ENCODE peak calls at places on chromosomes 7 and 10, in eight cellular contexts. One of them, this sample, is unnamed.
A peak's percentile ranks its signal among the peaks of the same experiment; 100 is the strongest.

GRCh38 chr7:139855498-139856270 is 26.6 kb downstream of the TBXAS1 start:
- DNase-seq in cardiac fibroblast: no peak
- DNase-seq in uterus: no peak
- DNase-seq in foreskin fibroblast: no peak
- DNase-seq in CD8-positive, alpha-beta T cell: no peak
- DNase-seq in AG04450: no peak
- DNase-seq in osteocyte: peak; percentile 44
- DNase-seq in cardiac muscle cell: no peak
- DNase-seq in this sample: peak; percentile 20

GRCh38 chr10:50375051-50375452 is 123.7 kb upstream of the ASAH2 start:
- DNase-seq in cardiac fibroblast: no peak
- DNase-seq in uterus: no peak
- DNase-seq in foreskin fibroblast: no peak
- DNase-seq in CD8-positive, alpha-beta T cell: no peak
- DNase-seq in AG04450: no peak
- DNase-seq in osteocyte: no peak
- DNase-seq in cardiac muscle cell: no peak
- DNase-seq in this sample: no peak

GRCh38 chr10:96991313-96991841 is 159.3 kb downstream of the LCOR start:
- DNase-seq in cardiac fibroblast: peak; percentile 80
- DNase-seq in uterus: no peak
- DNase-seq in foreskin fibroblast: peak; percentile 56
- DNase-seq in CD8-positive, alpha-beta T cell: no peak
- DNase-seq in AG04450: peak; percentile 64
- DNase-seq in osteocyte: no peak
- DNase-seq in cardiac muscle cell: peak; percentile 48
- DNase-seq in this sample: no peak

GRCh38 chr7:36949711-36950600 is 225.7 kb upstream of the AOAH start:
- DNase-seq in cardiac fibroblast: no peak
- DNase-seq in uterus: no peak
- DNase-seq in foreskin fibroblast: no peak
- DNase-seq in CD8-positive, alpha-beta T cell: no peak
- DNase-seq in AG04450: no peak
- DNase-seq in osteocyte: no peak
- DNase-seq in cardiac muscle cell: no peak
- DNase-seq in this sample: no peak

GRCh38 chr7:106869954-106870353 is 4.9 kb downstream of the PIK3CG start:
- DNase-seq in cardiac fibroblast: no peak
- DNase-seq in uterus: no peak
- DNase-seq in foreskin fibroblast: no peak
- DNase-seq in CD8-positive, alpha-beta T cell: no peak
- DNase-seq in AG04450: no peak
- DNase-seq in osteocyte: no peak
- DNase-seq in cardiac muscle cell: no peak
- DNase-seq in this sample: no peak

GRCh38 chr7:93569189-93569588 is 5.3 kb downstream of the CALCR start:
- DNase-seq in cardiac fibroblast: no peak
- DNase-seq in uterus: no peak
- DNase-seq in foreskin fibroblast: no peak
- DNase-seq in CD8-positive, alpha-beta T cell: no peak
- DNase-seq in AG04450: no peak
- DNase-seq in osteocyte: no peak
- DNase-seq in cardiac muscle cell: no peak
- DNase-seq in this sample: no peak

GRCh38 chr7:151007469-151007898 is 16.7 kb downstream of the NOS3 start:
- DNase-seq in cardiac fibroblast: no peak
- DNase-seq in uterus: no peak
- DNase-seq in foreskin fibroblast: no peak
- DNase-seq in CD8-positive, alpha-beta T cell: no peak
- DNase-seq in AG04450: no peak
- DNase-seq in osteocyte: no peak
- DNase-seq in cardiac muscle cell: no peak
- DNase-seq in this sample: no peak

GRCh38 chr7:129949292-129950133 is 3.2 kb downstream of the UBE2H start:
- DNase-seq in cardiac fibroblast: peak; percentile 86
- DNase-seq in uterus: no peak
- DNase-seq in foreskin fibroblast: peak; percentile 82
- DNase-seq in CD8-positive, alpha-beta T cell: no peak
- DNase-seq in AG04450: peak; percentile 47
- DNase-seq in osteocyte: no peak
- DNase-seq in cardiac muscle cell: peak; percentile 35
- DNase-seq in this sample: peak; percentile 17

GRCh38 chr7:9869566-9869965 is 1104.1 kb upstream of the PHF14 start:
- DNase-seq in cardiac fibroblast: no peak
- DNase-seq in uterus: no peak
- DNase-seq in foreskin fibroblast: no peak
- DNase-seq in CD8-positive, alpha-beta T cell: no peak
- DNase-seq in AG04450: no peak
- DNase-seq in osteocyte: no peak
- DNase-seq in cardiac muscle cell: no peak
- DNase-seq in this sample: no peak

GRCh38 chr10:47322300-47323061 is at the start of gene GDF2:
- DNase-seq in cardiac fibroblast: no peak
- DNase-seq in uterus: no peak
- DNase-seq in foreskin fibroblast: no peak
- DNase-seq in CD8-positive, alpha-beta T cell: no peak
- DNase-seq in AG04450: no peak
- DNase-seq in osteocyte: no peak
- DNase-seq in cardiac muscle cell: peak; percentile 30
- DNase-seq in this sample: no peak

GRCh38 chr10:103192451-103193106 is 493 bp downstream of the NT5C2 start:
- DNase-seq in cardiac fibroblast: peak; percentile 82
- DNase-seq in uterus: peak; percentile 73
- DNase-seq in foreskin fibroblast: peak; percentile 77
- DNase-seq in CD8-positive, alpha-beta T cell: peak; percentile 40
- DNase-seq in AG04450: peak; percentile 15
- DNase-seq in osteocyte: peak; percentile 90
- DNase-seq in cardiac muscle cell: peak; percentile 88
- DNase-seq in this sample: peak; percentile 59

GRCh38 chr7:74078461-74078860 is 5.1 kb upstream of the LIMK1 start:
- DNase-seq in cardiac fibroblast: no peak
- DNase-seq in uterus: no peak
- DNase-seq in foreskin fibroblast: no peak
- DNase-seq in CD8-positive, alpha-beta T cell: no peak
- DNase-seq in AG04450: no peak
- DNase-seq in osteocyte: no peak
- DNase-seq in cardiac muscle cell: no peak
- DNase-seq in this sample: no peak

GRCh38 chr7:7944619-7945282 is 23.8 kb upstream of the GLCCI1 start:
- DNase-seq in cardiac fibroblast: no peak
- DNase-seq in uterus: no peak
- DNase-seq in foreskin fibroblast: no peak
- DNase-seq in CD8-positive, alpha-beta T cell: peak; percentile 15
- DNase-seq in AG04450: no peak
- DNase-seq in osteocyte: no peak
- DNase-seq in cardiac muscle cell: no peak
- DNase-seq in this sample: peak; percentile 48

GRCh38 chr7:80151274-80151665 is 16.6 kb downstream of the GNAI1 start:
- DNase-seq in cardiac fibroblast: peak; percentile 75
- DNase-seq in uterus: no peak
- DNase-seq in foreskin fibroblast: peak; percentile 69
- DNase-seq in CD8-positive, alpha-beta T cell: no peak
- DNase-seq in AG04450: no peak
- DNase-seq in osteocyte: no peak
- DNase-seq in cardiac muscle cell: no peak
- DNase-seq in this sample: no peak

GRCh38 chr7:83799333-83799732 is 150.4 kb upstream of the SEMA3E start:
- DNase-seq in cardiac fibroblast: no peak
- DNase-seq in uterus: no peak
- DNase-seq in foreskin fibroblast: no peak
- DNase-seq in CD8-positive, alpha-beta T cell: no peak
- DNase-seq in AG04450: no peak
- DNase-seq in osteocyte: no peak
- DNase-seq in cardiac muscle cell: no peak
- DNase-seq in this sample: no peak

GRCh38 chr7:151429555-151430331 is 10.2 kb downstream of the CRYGN start:
- DNase-seq in cardiac fibroblast: no peak
- DNase-seq in uterus: no peak
- DNase-seq in foreskin fibroblast: no peak
- DNase-seq in CD8-positive, alpha-beta T cell: peak; percentile 45
- DNase-seq in AG04450: no peak
- DNase-seq in osteocyte: no peak
- DNase-seq in cardiac muscle cell: no peak
- DNase-seq in this sample: no peak

GRCh38 chr7:151243411-151244155 is 4.9 kb downstream of the SMARCD3 start:
- DNase-seq in cardiac fibroblast: no peak
- DNase-seq in uterus: no peak
- DNase-seq in foreskin fibroblast: no peak
- DNase-seq in CD8-positive, alpha-beta T cell: no peak
- DNase-seq in AG04450: no peak
- DNase-seq in osteocyte: no peak
- DNase-seq in cardiac muscle cell: no peak
- DNase-seq in this sample: no peak

GRCh38 chr10:129659881-129660280 is 192.8 kb downstream of the MGMT start:
- DNase-seq in cardiac fibroblast: no peak
- DNase-seq in uterus: no peak
- DNase-seq in foreskin fibroblast: no peak
- DNase-seq in CD8-positive, alpha-beta T cell: no peak
- DNase-seq in AG04450: no peak
- DNase-seq in osteocyte: no peak
- DNase-seq in cardiac muscle cell: no peak
- DNase-seq in this sample: no peak

GRCh38 chr10:13371879-13372470 is 23.9 kb upstream of the SEPHS1 start:
- DNase-seq in cardiac fibroblast: peak; percentile 87
- DNase-seq in uterus: peak; percentile 43
- DNase-seq in foreskin fibroblast: peak; percentile 73
- DNase-seq in CD8-positive, alpha-beta T cell: peak; percentile 48
- DNase-seq in AG04450: peak; percentile 56
- DNase-seq in osteocyte: peak; percentile 86
- DNase-seq in cardiac muscle cell: peak; percentile 88
- DNase-seq in this sample: peak; percentile 33

GRCh38 chr7:28658392-28658791 is 246.1 kb downstream of the CREB5 start:
- DNase-seq in cardiac fibroblast: no peak
- DNase-seq in uterus: no peak
- DNase-seq in foreskin fibroblast: no peak
- DNase-seq in CD8-positive, alpha-beta T cell: no peak
- DNase-seq in AG04450: no peak
- DNase-seq in osteocyte: no peak
- DNase-seq in cardiac muscle cell: no peak
- DNase-seq in this sample: no peak

GRCh38 chr10:124142296-124142853 is 49.0 kb upstream of the CHST15 start:
- DNase-seq in cardiac fibroblast: no peak
- DNase-seq in uterus: no peak
- DNase-seq in foreskin fibroblast: no peak
- DNase-seq in CD8-positive, alpha-beta T cell: no peak
- DNase-seq in AG04450: no peak
- DNase-seq in osteocyte: no peak
- DNase-seq in cardiac muscle cell: no peak
- DNase-seq in this sample: no peak

GRCh38 chr7:65037740-65038678 is 31.5 kb upstream of the ERV3-1 start:
- DNase-seq in cardiac fibroblast: peak; percentile 92
- DNase-seq in uterus: peak; percentile 95
- DNase-seq in foreskin fibroblast: peak; percentile 91
- DNase-seq in CD8-positive, alpha-beta T cell: peak; percentile 87
- DNase-seq in AG04450: peak; percentile 76
- DNase-seq in osteocyte: peak; percentile 98
- DNase-seq in cardiac muscle cell: peak; percentile 94
- DNase-seq in this sample: peak; percentile 61
- TF ChIP-seq CTCF in cardiac fibroblast: no peak
- TF ChIP-seq CTCF in uterus: no peak
- TF ChIP-seq CTCF in foreskin fibroblast: no peak
- TF ChIP-seq CTCF in CD8-positive, alpha-beta T cell: peak; percentile 16
- TF ChIP-seq CTCF in AG04450: no peak
- TF ChIP-seq CTCF in osteocyte: no peak
- TF ChIP-seq CTCF in cardiac muscle cell: no peak
- TF ChIP-seq CTCF in this sample: no peak

DNA sequence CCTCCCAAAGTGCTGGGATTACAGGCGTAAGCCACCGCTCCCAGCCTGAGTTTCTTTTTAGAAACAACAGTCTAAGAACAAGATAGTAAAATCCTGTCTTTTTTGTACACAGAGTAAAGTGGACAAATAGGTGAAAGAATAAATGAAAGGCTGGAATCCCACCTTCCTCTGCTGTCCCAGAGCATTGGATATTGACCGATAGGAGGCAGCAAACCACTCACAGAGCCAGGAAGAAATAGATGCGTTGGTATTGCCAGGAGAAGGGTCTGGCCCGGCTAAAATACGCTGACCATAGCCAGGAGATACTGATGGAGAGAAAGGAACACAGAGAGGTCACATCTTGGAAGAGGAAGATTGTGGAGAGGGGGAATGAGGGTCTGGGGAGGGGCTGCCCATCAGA is 11.4 kb upstream of the ZNF12 start:
- DNase-seq in cardiac fibroblast: no peak
- DNase-seq in uterus: no peak
- DNase-seq in foreskin fibroblast: no peak
- DNase-seq in CD8-positive, alpha-beta T cell: no peak
- DNase-seq in AG04450: no peak
- DNase-seq in osteocyte: no peak
- DNase-seq in cardiac muscle cell: no peak
- DNase-seq in this sample: no peak
- TF ChIP-seq CTCF in cardiac fibroblast: peak; percentile 15
- TF ChIP-seq CTCF in uterus: no peak
- TF ChIP-seq CTCF in foreskin fibroblast: no peak
- TF ChIP-seq CTCF in CD8-positive, alpha-beta T cell: peak; percentile 17
- TF ChIP-seq CTCF in AG04450: no peak
- TF ChIP-seq CTCF in osteocyte: no peak
- TF ChIP-seq CTCF in cardiac muscle cell: no peak
- TF ChIP-seq CTCF in this sample: no peak

GRCh38 chr10:31617767-31618166 is 298.8 kb downstream of the ZEB1 start:
- DNase-seq in cardiac fibroblast: no peak
- DNase-seq in uterus: no peak
- DNase-seq in foreskin fibroblast: no peak
- DNase-seq in CD8-positive, alpha-beta T cell: no peak
- DNase-seq in AG04450: no peak
- DNase-seq in osteocyte: no peak
- DNase-seq in cardiac muscle cell: no peak
- DNase-seq in this sample: no peak
- TF ChIP-seq CTCF in cardiac fibroblast: no peak
- TF ChIP-seq CTCF in uterus: no peak
- TF ChIP-seq CTCF in foreskin fibroblast: no peak
- TF ChIP-seq CTCF in CD8-positive, alpha-beta T cell: no peak
- TF ChIP-seq CTCF in AG04450: no peak
- TF ChIP-seq CTCF in osteocyte: no peak
- TF ChIP-seq CTCF in cardiac muscle cell: no peak
- TF ChIP-seq CTCF in this sample: no peak

GRCh38 chr7:77699056-77699455 is 2.8 kb downstream of the RSBN1L start:
- DNase-seq in cardiac fibroblast: no peak
- DNase-seq in uterus: no peak
- DNase-seq in foreskin fibroblast: no peak
- DNase-seq in CD8-positive, alpha-beta T cell: no peak
- DNase-seq in AG04450: no peak
- DNase-seq in osteocyte: no peak
- DNase-seq in cardiac muscle cell: no peak
- DNase-seq in this sample: no peak

GRCh38 chr7:77697535-77697831 is 1.2 kb downstream of the RSBN1L start:
- DNase-seq in cardiac fibroblast: no peak
- DNase-seq in uterus: peak; percentile 38
- DNase-seq in foreskin fibroblast: no peak
- DNase-seq in CD8-positive, alpha-beta T cell: no peak
- DNase-seq in AG04450: no peak
- DNase-seq in osteocyte: no peak
- DNase-seq in cardiac muscle cell: no peak
- DNase-seq in this sample: no peak

GRCh38 chr7:77696057-77696642 is at the start of gene RSBN1L:
- DNase-seq in cardiac fibroblast: peak; percentile 97
- DNase-seq in uterus: peak; percentile 97
- DNase-seq in foreskin fibroblast: peak; percentile 97
- DNase-seq in CD8-positive, alpha-beta T cell: peak; percentile 98
- DNase-seq in AG04450: peak; percentile 92
- DNase-seq in osteocyte: peak; percentile 99
- DNase-seq in cardiac muscle cell: peak; percentile 99
- DNase-seq in this sample: peak; percentile 96

GRCh38 chr7:77698042-77698625 is 1.9 kb downstream of the RSBN1L start:
- DNase-seq in cardiac fibroblast: no peak
- DNase-seq in uterus: no peak
- DNase-seq in foreskin fibroblast: no peak
- DNase-seq in CD8-positive, alpha-beta T cell: no peak
- DNase-seq in AG04450: no peak
- DNase-seq in osteocyte: no peak
- DNase-seq in cardiac muscle cell: no peak
- DNase-seq in this sample: no peak

GRCh38 chr7:77696643-77697534 is 630 bp downstream of the RSBN1L start:
- DNase-seq in cardiac fibroblast: peak; percentile 65
- DNase-seq in uterus: peak; percentile 55
- DNase-seq in foreskin fibroblast: peak; percentile 50
- DNase-seq in CD8-positive, alpha-beta T cell: peak; percentile 43
- DNase-seq in AG04450: no peak
- DNase-seq in osteocyte: peak; percentile 87
- DNase-seq in cardiac muscle cell: peak; percentile 82
- DNase-seq in this sample: peak; percentile 67
- TF ChIP-seq CTCF in cardiac fibroblast: no peak
- TF ChIP-seq CTCF in uterus: no peak
- TF ChIP-seq CTCF in foreskin fibroblast: no peak
- TF ChIP-seq CTCF in CD8-positive, alpha-beta T cell: no peak
- TF ChIP-seq CTCF in AG04450: no peak
- TF ChIP-seq CTCF in osteocyte: peak; percentile 11
- TF ChIP-seq CTCF in cardiac muscle cell: no peak
- TF ChIP-seq CTCF in this sample: no peak

This sample was measured in activated B cell treated with CpG ODN at 0.5 μM for 24 hours.